ENCODE peak calls at places on chromosome 14, in four cellular contexts. V is ascending aorta, N is tibial artery, E is OCI-LY7. U is an unnamed sample.
A peak's percentile ranks its signal among the peaks of the same experiment; 100 is the strongest.

GRCh38 chr14:102620413-102620812 is 28.0 kb downstream of the RCOR1 start:
- DNase-seq in N (no peak), V (no peak), E (no peak), U (no peak)

GRCh38 chr14:84234281-84234680 is 1295.7 kb upstream of the FLRT2 start:
- DNase-seq in E (no peak), V (no peak), N (no peak), U (no peak)

GRCh38 chr14:36509056-36509917 is 10.7 kb downstream of the NKX2-1 start:
- DNase-seq in E (no peak), V (no peak), N (no peak), U (no peak)

GRCh38 chr14:101717663-101718490 is 43.6 kb upstream of the PPP2R5C start:
- DNase-seq in E (no peak), N (no peak), V (no peak), U (no peak)

GRCh38 chr14:29320261-29320660 is 553.7 kb downstream of the FOXG1 start:
- DNase-seq in V (no peak), N (no peak), E (no peak), U (no peak)

GRCh38 chr14:35879141-35879648 is 53.1 kb downstream of the BRMS1L start:
- DNase-seq in V (no peak), N (no peak), E (no peak), U (no peak)

GRCh38 chr14:76773188-76773885 is 12.1 kb downstream of the VASH1 start:
- DNase-seq in N (peak; percentile 93), V (peak; percentile 60), E (no peak), U (no peak)

GRCh38 chr14:61885203-61885961 is 123.2 kb downstream of the SNAPC1 start:
- DNase-seq in N (no peak), V (no peak), E (no peak), U (no peak)

GRCh38 chr14:67674139-67674479 is 323 bp downstream of the VTI1B start:
- DNase-seq in E (peak; percentile 56), N (peak; percentile 83), V (no peak), U (peak; percentile 36)

GRCh38 chr14:96091149-96091693 is 52.1 kb downstream of the C14orf132 start:
- DNase-seq in V (no peak), E (no peak), N (peak; percentile 62), U (no peak)

GRCh38 chr14:73833024-73833423 is 18.6 kb upstream of the PTGR2 start:
- DNase-seq in V (no peak), E (no peak), N (no peak), U (no peak)

GRCh38 chr14:22497671-22498093 is 91.3 kb downstream of the DAD1 start:
- DNase-seq in E (no peak), N (no peak), V (no peak), U (no peak)

GRCh38 chr14:23430733-23431105 is 4.7 kb downstream of the MYH7 start:
- DNase-seq in N (no peak), E (no peak), V (no peak), U (no peak)

GRCh38 chr14:46322730-46323425 is 328.7 kb downstream of the RPL10L start:
- DNase-seq in E (no peak), V (no peak), N (no peak), U (no peak)

GRCh38 chr14:92385561-92385960 is 62.6 kb downstream of the SLC24A4 start:
- DNase-seq in V (no peak), E (no peak), N (no peak), U (no peak)

GRCh38 chr14:96145116-96145864 is 59.3 kb upstream of the BDKRB2 start:
- DNase-seq in V (no peak), E (no peak), N (no peak), U (no peak)

GRCh38 chr14:37865719-37866549 is 270.5 kb downstream of the TTC6 start:
- DNase-seq in V (no peak), N (no peak), E (no peak), U (no peak)

GRCh38 chr14:35254736-35255135 is 37.4 kb upstream of the PSMA6 start:
- DNase-seq in V (no peak), N (no peak), E (no peak), U (no peak)

GRCh38 chr14:20679907-20680306 is 4.5 kb upstream of the RNASE4 start:
- DNase-seq in E (no peak), N (no peak), V (no peak), U (no peak)

GRCh38 chr14:89221109-89221508 is 195.9 kb downstream of the FOXN3 start:
- DNase-seq in E (no peak), V (no peak), N (no peak), U (no peak)

GRCh38 chr14:92938235-92938875 is 15.4 kb downstream of the CHGA start:
- DNase-seq in V (no peak), E (no peak), N (no peak), U (no peak)

GRCh38 chr14:97298331-97298730 is 501.1 kb downstream of the VRK1 start:
- DNase-seq in E (no peak), N (no peak), V (no peak), U (no peak)

GRCh38 chr14:91897121-91897701 is 29.9 kb upstream of the TC2N start:
- DNase-seq in E (no peak), V (peak; percentile 56), N (peak; percentile 96), U (no peak)

GRCh38 chr14:25411933-25412757 is 362.2 kb upstream of the STXBP6 start:
- DNase-seq in E (peak; percentile 18), N (no peak), V (no peak), U (no peak)

GRCh38 chr14:75401356-75401755 is 26.5 kb upstream of the JDP2 start:
- DNase-seq in N (peak; percentile 86), E (no peak), V (no peak), U (no peak)

GRCh38 chr14:31286456-31287293 is 79.1 kb upstream of the HECTD1 start:
- DNase-seq in N (no peak), E (no peak), V (no peak), U (no peak)
- TF ChIP-seq CTCF in N (peak; percentile 17), E (peak; percentile 47), V (peak; percentile 9), U (no peak)

GRCh38 chr14:69363055-69363454 is 35.0 kb downstream of the ERH start:
- DNase-seq in E (no peak), N (no peak), V (no peak), U (no peak)
- TF ChIP-seq CTCF in E (peak; percentile 48), N (peak; percentile 61), V (peak; percentile 57), U (no peak)

GRCh38 chr14:100304825-100305445 is 1.3 kb downstream of the SLC25A29 start:
- DNase-seq in N (no peak), V (no peak), E (no peak), U (no peak)

GRCh38 chr14:100303925-100304324 is 2.3 kb downstream of the SLC25A29 start:
- DNase-seq in V (no peak), E (no peak), N (no peak), U (no peak)

GRCh38 chr14:100306256-100306505 is at the start of gene SLC25A29:
- DNase-seq in E (no peak), N (no peak), V (no peak), U (no peak)

GRCh38 chr14:100306506-100307214 is 416 bp upstream of the SLC25A29 start:
- DNase-seq in N (peak; percentile 95), V (peak; percentile 54), E (peak; percentile 88), U (peak; percentile 62)

GRCh38 chr14:100305446-100306255 is 593 bp downstream of the SLC25A29 start:
- DNase-seq in E (peak; percentile 43), N (peak; percentile 77), V (no peak), U (no peak)
- TF ChIP-seq CTCF in E (no peak), N (no peak), V (no peak), U (no peak)

DNA sequence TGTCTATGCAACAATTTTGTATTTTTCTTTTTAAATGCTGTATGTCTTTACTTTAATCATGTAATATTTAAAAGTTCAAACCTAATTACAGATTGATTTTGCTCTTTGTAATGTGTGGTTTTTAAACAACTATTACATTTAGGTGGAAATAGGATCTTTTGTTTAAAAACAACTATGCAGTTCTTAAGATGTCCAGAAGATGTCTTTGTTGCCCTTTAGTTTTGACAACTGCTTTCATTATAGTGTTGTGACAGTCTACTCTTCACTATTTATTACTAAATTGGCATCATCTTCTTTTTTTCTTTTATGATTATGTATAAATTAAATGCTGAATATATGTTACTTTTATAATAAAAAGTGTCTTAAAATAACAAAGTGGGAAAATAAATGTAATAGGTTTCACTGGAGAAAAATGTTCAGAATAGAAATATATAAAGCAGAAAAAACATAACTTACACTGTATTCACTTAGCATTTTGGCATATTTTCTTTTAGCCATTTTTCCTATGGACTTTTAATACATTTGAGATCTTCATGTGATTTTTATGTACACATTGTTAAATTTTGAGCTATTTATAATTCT is 27.1 kb upstream of the PCNX4 start:
- DNase-seq in V (no peak), N (no peak), E (peak; percentile 59), U (no peak)
- TF ChIP-seq CTCF in V (peak; percentile 61), N (peak; percentile 61), E (peak; percentile 91), U (no peak)

GRCh38 chr14:69152944-69153847 is at the start of gene DCAF5:
- DNase-seq in N (peak; percentile 96), V (peak; percentile 65), E (peak; percentile 95), U (peak; percentile 67)

GRCh38 chr14:69149461-69150244 is 3.3 kb downstream of the DCAF5 start:
- DNase-seq in V (no peak), N (no peak), E (no peak), U (no peak)

GRCh38 chr14:69153848-69154208 is 909 bp upstream of the DCAF5 start:
- DNase-seq in E (peak; percentile 39), N (no peak), V (no peak), U (no peak)

GRCh38 chr14:69152181-69152943 is 557 bp downstream of the DCAF5 start:
- DNase-seq in N (peak; percentile 65), V (no peak), E (peak; percentile 67), U (no peak)

DNA sequence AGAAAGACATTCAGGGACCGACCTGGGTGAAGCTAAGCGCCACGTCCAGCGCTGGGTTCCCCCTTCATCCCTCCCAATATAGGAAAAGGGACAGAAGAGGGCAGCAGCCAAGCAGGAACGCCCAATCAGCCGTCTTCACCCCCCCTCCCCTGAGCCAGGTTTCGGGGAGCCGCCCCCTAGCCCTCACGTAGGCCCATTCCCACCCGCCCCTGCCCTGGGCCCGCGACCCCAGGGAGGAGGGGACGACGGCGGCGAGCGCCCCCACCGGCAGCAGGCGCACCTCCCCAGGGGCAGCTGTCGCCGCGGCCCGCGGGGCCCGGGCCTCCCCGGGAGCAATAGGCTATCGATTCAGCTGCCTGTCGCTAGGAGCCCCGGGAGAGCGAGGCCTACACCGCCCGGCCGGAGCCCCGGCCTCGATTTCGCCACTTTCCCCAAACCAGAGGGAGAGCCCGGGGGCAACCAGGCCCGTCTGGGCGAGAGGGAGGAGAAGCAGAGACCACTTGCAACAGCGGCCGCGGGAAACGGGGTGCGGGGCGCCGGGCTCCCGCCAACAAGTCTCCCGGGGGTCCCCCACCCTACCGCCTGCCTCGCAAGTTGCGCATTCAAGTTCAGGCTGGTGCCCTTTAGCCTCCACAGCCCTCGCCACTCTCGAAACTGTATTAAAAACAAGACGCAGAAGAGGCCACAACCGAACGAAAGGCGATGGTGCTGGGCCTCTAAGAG is 1.3 kb downstream of the DCAF5 start:
- DNase-seq in N (peak; percentile 84), V (no peak), E (peak; percentile 85), U (peak; percentile 41)
- TF ChIP-seq CTCF in N (peak; percentile 43), V (peak; percentile 62), E (peak; percentile 70), U (peak; percentile 31)

GRCh38 chr14:99037777-99038176 is 234.2 kb downstream of the BCL11B start:
- DNase-seq in E (no peak), N (no peak), V (no peak), U (no peak)
- TF ChIP-seq CTCF in E (peak; percentile 32), N (no peak), V (no peak), U (no peak)

DNA sequence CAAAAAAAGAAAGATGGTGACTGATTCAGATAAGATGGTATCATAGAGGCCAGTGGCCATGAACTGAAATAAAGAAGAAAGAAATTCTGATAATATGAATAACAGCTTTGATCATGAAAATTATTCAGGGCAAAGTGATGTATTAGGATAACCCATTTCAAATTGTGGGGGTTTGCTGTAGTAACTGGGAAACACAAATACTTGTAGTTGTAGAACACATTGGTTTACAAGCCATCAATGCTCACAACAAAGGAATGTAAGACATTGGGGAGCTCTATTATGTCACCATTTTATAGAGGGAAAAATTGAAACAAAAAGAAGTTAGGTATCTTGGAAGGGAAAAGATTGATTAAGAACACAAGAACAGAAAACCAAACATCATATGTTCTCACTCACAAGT is 140.4 kb upstream of the FRMD6 start:
- DNase-seq in N (no peak), V (no peak), E (no peak), U (no peak)
- TF ChIP-seq CTCF in N (no peak), V (no peak), E (no peak), U (no peak)

U was measured in omental fat pad.